ENCODE peak calls at places on chromosome 20, in five cellular contexts. Y is left ventricle myocardium inferior, T is DND-41, Q is spleen, D is psoas muscle. N is an unnamed sample.

GRCh38 chr20:4490595-4491280 is 231.0 kb upstream of the PRND start:
- DNase-seq in Y (no peak), T (no peak), Q (no peak), D (no peak), N (no peak)

GRCh38 chr20:16415079-16415478 is 158.2 kb downstream of the KIF16B start:
- DNase-seq in T (no peak), D (no peak), Y (no peak), Q (no peak), N (no peak)

GRCh38 chr20:2756056-2756611 is 44.3 kb downstream of the CPXM1 start:
- DNase-seq in T (peak; percentile 12), D (no peak), Q (peak; percentile 41), Y (no peak), N (no peak)

GRCh38 chr20:25076731-25077609 is 5.0 kb downstream of the VSX1 start:
- DNase-seq in D (no peak), T (peak; percentile 37), Q (no peak), Y (no peak), N (no peak)

GRCh38 chr20:62067547-62068260 is 2.0 kb upstream of the TAF4 start:
- DNase-seq in T (peak; percentile 46), Q (peak; percentile 75), Y (no peak), D (no peak), N (no peak)

GRCh38 chr20:36575066-36575743 is 1.8 kb downstream of the TGIF2 start:
- DNase-seq in Y (peak; percentile 45), D (peak; percentile 33), T (peak; percentile 34), Q (no peak), N (no peak)

GRCh38 chr20:2332711-2333110 is 36.9 kb downstream of the TGM3 start:
- DNase-seq in D (no peak), Q (no peak), Y (no peak), T (no peak), N (no peak)

GRCh38 chr20:16816192-16816591 is 68.0 kb downstream of the OTOR start:
- DNase-seq in Q (no peak), T (no peak), Y (no peak), D (no peak), N (no peak)

GRCh38 chr20:4119854-4120209 is 104.5 kb upstream of the RNF24 start:
- DNase-seq in Y (no peak), T (no peak), D (no peak), Q (no peak), N (no peak)

GRCh38 chr20:62359491-62360121 is 7.5 kb downstream of the LAMA5 start:
- DNase-seq in Q (no peak), D (peak; percentile 57), T (no peak), Y (peak; percentile 56), N (no peak)

GRCh38 chr20:5719861-5720401 is 30.3 kb upstream of the SHLD1 start:
- DNase-seq in Y (no peak), D (no peak), T (no peak), Q (no peak), N (no peak)

GRCh38 chr20:31962741-31963140 is 5.2 kb upstream of the XKR7 start:
- DNase-seq in Q (no peak), D (no peak), T (no peak), Y (no peak), N (no peak)

GRCh38 chr20:438581-439469 is 23.5 kb downstream of the TBC1D20 start:
- DNase-seq in D (no peak), Y (no peak), T (peak; percentile 90), Q (peak; percentile 84), N (no peak)

GRCh38 chr20:61288331-61288784 is 36.3 kb downstream of the CDH4 start:
- DNase-seq in Q (no peak), Y (no peak), D (no peak), T (no peak), N (no peak)

GRCh38 chr20:36775196-36775595 is 1.6 kb upstream of the DSN1 start:
- DNase-seq in T (no peak), D (no peak), Q (no peak), Y (no peak), N (no peak)

GRCh38 chr20:21508230-21509078 is 5.4 kb downstream of the NKX2-2 start:
- DNase-seq in Q (no peak), T (no peak), D (no peak), Y (no peak), N (no peak)

GRCh38 chr20:7499201-7499600 is 441.1 kb downstream of the HAO1 start:
- DNase-seq in D (no peak), Q (no peak), T (no peak), Y (no peak), N (no peak)

GRCh38 chr20:57707849-57708693 is 1.7 kb downstream of the PMEPA1 start:
- DNase-seq in Q (no peak), D (no peak), Y (no peak), T (no peak), N (no peak)

GRCh38 chr20:22438926-22439325 is 145.4 kb downstream of the FOXA2 start:
- DNase-seq in Q (no peak), Y (no peak), T (peak; percentile 9), D (no peak), N (no peak)

DNA sequence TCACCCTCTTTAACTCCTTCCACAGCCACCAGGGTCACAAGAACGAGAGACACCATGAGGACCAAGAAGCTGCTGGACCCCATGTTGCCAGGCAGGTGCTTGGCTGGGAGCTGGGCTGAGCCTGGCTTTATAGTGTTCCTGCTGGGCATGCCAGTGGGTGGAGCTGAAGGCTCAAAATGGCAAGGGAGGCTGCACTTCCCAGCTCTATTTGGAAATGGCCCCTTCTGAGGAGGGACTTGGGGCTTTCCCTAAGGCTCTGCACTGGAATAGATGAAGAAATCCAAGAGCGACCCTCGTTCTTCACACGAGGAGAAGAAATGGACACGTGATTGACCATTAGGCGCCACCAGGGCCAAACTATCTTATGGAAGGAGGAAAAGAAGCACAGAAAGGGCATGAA is at the start of gene WFDC12:
- DNase-seq in Q (no peak), D (no peak), T (no peak), Y (no peak), N (no peak)
- TF ChIP-seq CTCF in Q (no peak), D (no peak), T (no peak), Y (no peak), N (no peak)

GRCh38 chr20:37941332-37941731 is 38.4 kb downstream of the VSTM2L start:
- DNase-seq in Q (no peak), D (no peak), Y (no peak), T (no peak), N (no peak)
- TF ChIP-seq CTCF in Q (no peak), D (no peak), Y (peak; percentile 13), T (no peak), N (no peak)

DNA sequence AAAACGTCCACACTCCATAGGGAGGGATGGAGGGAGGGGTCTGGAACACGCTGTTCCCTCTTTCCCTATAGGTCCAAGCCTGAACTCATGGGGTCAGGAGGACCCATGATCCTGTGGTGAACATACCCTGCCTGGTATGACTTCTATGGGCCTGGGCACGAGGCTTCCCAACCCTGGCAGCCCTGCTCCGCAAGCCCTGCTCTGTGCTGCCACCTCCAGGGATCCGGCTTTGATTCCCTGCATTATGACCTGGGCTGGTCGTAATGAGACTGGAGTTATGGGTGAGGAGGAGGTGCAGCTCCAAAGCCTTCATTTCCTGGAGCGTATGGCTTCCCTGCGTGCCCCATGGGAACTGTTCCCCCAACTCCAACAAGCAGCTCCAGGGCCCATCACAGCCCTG is 54.9 kb downstream of the CDH22 start:
- DNase-seq in D (no peak), T (no peak), Y (no peak), Q (no peak), N (no peak)
- TF ChIP-seq CTCF in D (peak; percentile 26), T (peak; percentile 16), Y (peak; percentile 46), Q (no peak), N (peak; percentile 9)

GRCh38 chr20:48405909-48406308 is 421.9 kb downstream of the PREX1 start:
- DNase-seq in D (no peak), Y (no peak), Q (no peak), T (peak; percentile 11), N (no peak)
- TF ChIP-seq CTCF in D (no peak), Y (no peak), Q (no peak), T (peak; percentile 14), N (no peak)

GRCh38 chr20:10558635-10559187 is 115.1 kb downstream of the JAG1 start:
- DNase-seq in Y (no peak), Q (no peak), T (no peak), D (no peak), N (no peak)
- TF ChIP-seq CTCF in Y (peak; percentile 21), Q (no peak), T (no peak), D (no peak), N (peak; percentile 16)

GRCh38 chr20:50594591-50595432 is 84.6 kb downstream of the PTPN1 start:
- DNase-seq in T (no peak), Q (no peak), D (no peak), Y (no peak), N (no peak)
- TF ChIP-seq CTCF in T (no peak), Q (no peak), D (no peak), Y (no peak), N (no peak)

GRCh38 chr20:8523684-8524083 is 391.6 kb downstream of the PLCB1 start:
- DNase-seq in T (no peak), D (no peak), Q (no peak), Y (no peak), N (no peak)
- TF ChIP-seq CTCF in T (peak; percentile 45), D (peak; percentile 4), Q (no peak), Y (no peak), N (no peak)

GRCh38 chr20:49032455-49032854 is 13.7 kb upstream of the CSE1L start:
- DNase-seq in D (no peak), T (no peak), Y (no peak), Q (no peak), N (no peak)

GRCh38 chr20:49030954-49031619 is 15.0 kb upstream of the CSE1L start:
- DNase-seq in Y (no peak), D (no peak), T (no peak), Q (no peak), N (no peak)

GRCh38 chr20:49024220-49024619 is 21.9 kb upstream of the CSE1L start:
- DNase-seq in T (no peak), D (no peak), Q (no peak), Y (no peak), N (no peak)

GRCh38 chr20:49029203-49029602 is 16.9 kb upstream of the CSE1L start:
- DNase-seq in D (no peak), Y (no peak), Q (no peak), T (no peak), N (no peak)

GRCh38 chr20:49028684-49029083 is 17.4 kb upstream of the CSE1L start:
- DNase-seq in D (no peak), Y (no peak), Q (no peak), T (no peak), N (no peak)
- TF ChIP-seq CTCF in D (no peak), Y (peak; percentile 24), Q (peak; percentile 18), T (peak; percentile 56), N (peak; percentile 50)

DNA sequence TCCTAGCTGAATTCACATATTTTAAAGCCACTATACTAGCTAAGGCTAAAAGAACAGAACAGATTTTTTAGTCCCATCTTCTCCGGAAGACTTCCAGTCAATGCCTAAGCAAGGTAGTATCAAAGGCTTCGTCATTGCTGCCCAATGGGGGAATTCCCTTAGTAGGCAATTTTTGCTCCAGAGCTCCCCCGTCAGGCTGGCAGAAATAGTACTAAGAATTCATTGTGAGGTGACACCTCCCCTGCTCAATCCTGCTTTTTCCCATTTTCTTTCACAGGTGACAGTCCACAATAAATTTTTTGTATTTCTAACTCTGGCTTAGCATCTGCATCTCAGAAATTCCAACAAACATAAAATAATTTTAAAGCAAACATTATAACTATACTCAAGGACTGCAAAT is 52.8 kb upstream of the SRSF6 start:
- DNase-seq in Y (no peak), D (no peak), Q (no peak), T (no peak), N (no peak)
- TF ChIP-seq CTCF in Y (no peak), D (no peak), Q (no peak), T (peak; percentile 17), N (peak; percentile 35)

GRCh38 chr20:35146922-35147574 is at the start of gene EDEM2:
- DNase-seq in Q (peak; percentile 97), T (peak; percentile 97), D (peak; percentile 96), Y (peak; percentile 95), N (peak; percentile 89)
- TF ChIP-seq CTCF in Q (peak; percentile 3), T (peak; percentile 46), D (no peak), Y (no peak), N (no peak)

N was measured in AG09319.